ENCODE peak calls at places on chromosomes 12 and 14, in ten cellular contexts. N is K562, U is IMR-90, B is transverse colon, P is A549, W is tibial nerve, J is gastrocnemius medialis, L is breast epithelium, A is HepG2, Z is Peyer's patch. K is an unnamed sample.

GRCh38 chr12:131113562-131113961 is 159.9 kb downstream of the ADGRD1 start:
- DNase-seq in N (no peak), U (no peak), B (no peak), P (no peak), W (no peak), J (no peak), L (no peak), A (no peak), Z (no peak), K (no peak)

GRCh38 chr12:99978152-99978551 is 6.6 kb downstream of the ANKS1B start:
- DNase-seq in N (no peak), U (no peak), B (no peak), P (no peak), W (no peak), J (no peak), L (no peak), A (no peak), Z (no peak), K (no peak)

GRCh38 chr12:69151254-69151751 is 88.1 kb upstream of the CPSF6 start:
- DNase-seq in N (no peak), U (no peak), B (peak), P (no peak), W (no peak), J (no peak), L (no peak), A (no peak), Z (no peak), K (peak)

GRCh38 chr14:33943081-33943480 is 7.8 kb downstream of the EGLN3 start:
- DNase-seq in N (no peak), U (no peak), B (peak), P (no peak), W (no peak), J (no peak), L (no peak), A (no peak), Z (peak), K (no peak)

GRCh38 chr12:48296586-48297396 is 53.9 kb downstream of the ZNF641 start:
- DNase-seq in N (peak), U (peak), B (peak), P (peak), W (peak), J (peak), L (peak), A (no peak), Z (peak), K (peak)

GRCh38 chr12:34599530-34600513 is 577.5 kb downstream of the ALG10 start:
- DNase-seq in N (peak), U (no peak), B (no peak), P (no peak), W (no peak), J (no peak), L (no peak), A (no peak), Z (peak), K (no peak)

GRCh38 chr12:59808317-59808910 is 212.6 kb downstream of the SLC16A7 start:
- DNase-seq in N (peak), U (peak), B (no peak), P (peak), W (no peak), J (no peak), L (no peak), A (peak), Z (no peak), K (no peak)

GRCh38 chr12:52298677-52299076 is 7.3 kb upstream of the KRT81 start:
- DNase-seq in N (no peak), U (no peak), B (no peak), P (no peak), W (no peak), J (no peak), L (no peak), A (no peak), Z (no peak), K (no peak)

GRCh38 chr14:22508662-22509035 is 80.4 kb downstream of the DAD1 start:
- DNase-seq in N (no peak), U (no peak), B (no peak), P (no peak), W (no peak), J (no peak), L (no peak), A (no peak), Z (no peak), K (no peak)

GRCh38 chr14:22506778-22507351 is 82.2 kb downstream of the DAD1 start:
- DNase-seq in N (no peak), U (no peak), B (no peak), P (no peak), W (no peak), J (no peak), L (no peak), A (no peak), Z (no peak), K (no peak)

GRCh38 chr14:22505309-22505708 is 83.7 kb downstream of the DAD1 start:
- DNase-seq in N (no peak), U (no peak), B (no peak), P (no peak), W (no peak), J (no peak), L (no peak), A (no peak), Z (no peak), K (no peak)

GRCh38 chr14:22508150-22508457 is 80.9 kb downstream of the DAD1 start:
- DNase-seq in N (no peak), U (no peak), B (no peak), P (no peak), W (no peak), J (no peak), L (no peak), A (no peak), Z (no peak), K (no peak)

GRCh38 chr14:22505751-22506710 is 83.0 kb downstream of the DAD1 start:
- DNase-seq in N (no peak), U (no peak), B (no peak), P (no peak), W (no peak), J (no peak), L (no peak), A (no peak), Z (no peak), K (no peak)
- TF ChIP-seq POLR2A in N (no peak), U (no peak), B (peak), P (no peak), W (no peak), J (no peak), L (no peak), A (no peak), Z (no peak), K (no peak)

GRCh38 chr14:74661726-74662450 is 49.9 kb upstream of the LTBP2 start:
- DNase-seq in N (no peak), U (no peak), B (no peak), P (no peak), W (peak), J (peak), L (no peak), A (no peak), Z (no peak), K (peak)

GRCh38 chr14:74660863-74661262 is 48.8 kb upstream of the LTBP2 start:
- DNase-seq in N (no peak), U (no peak), B (no peak), P (no peak), W (no peak), J (no peak), L (no peak), A (no peak), Z (no peak), K (no peak)

GRCh38 chr14:74663884-74664283 is 49.0 kb downstream of the AREL1 start:
- DNase-seq in N (no peak), U (no peak), B (no peak), P (no peak), W (peak), J (peak), L (no peak), A (no peak), Z (no peak), K (peak)

GRCh38 chr14:74667758-74668157 is 45.1 kb downstream of the AREL1 start:
- DNase-seq in N (no peak), U (peak), B (no peak), P (no peak), W (no peak), J (no peak), L (no peak), A (no peak), Z (no peak), K (no peak)

GRCh38 chr14:74664717-74665116 is 48.2 kb downstream of the AREL1 start:
- DNase-seq in N (no peak), U (no peak), B (no peak), P (no peak), W (no peak), J (no peak), L (no peak), A (no peak), Z (no peak), K (no peak)
- H3K27ac ChIP-seq in N (no peak), U (no peak), B (no peak), P (no peak), W (peak), J (peak), L (no peak), A (no peak), Z (no peak), K (no peak)

DNA sequence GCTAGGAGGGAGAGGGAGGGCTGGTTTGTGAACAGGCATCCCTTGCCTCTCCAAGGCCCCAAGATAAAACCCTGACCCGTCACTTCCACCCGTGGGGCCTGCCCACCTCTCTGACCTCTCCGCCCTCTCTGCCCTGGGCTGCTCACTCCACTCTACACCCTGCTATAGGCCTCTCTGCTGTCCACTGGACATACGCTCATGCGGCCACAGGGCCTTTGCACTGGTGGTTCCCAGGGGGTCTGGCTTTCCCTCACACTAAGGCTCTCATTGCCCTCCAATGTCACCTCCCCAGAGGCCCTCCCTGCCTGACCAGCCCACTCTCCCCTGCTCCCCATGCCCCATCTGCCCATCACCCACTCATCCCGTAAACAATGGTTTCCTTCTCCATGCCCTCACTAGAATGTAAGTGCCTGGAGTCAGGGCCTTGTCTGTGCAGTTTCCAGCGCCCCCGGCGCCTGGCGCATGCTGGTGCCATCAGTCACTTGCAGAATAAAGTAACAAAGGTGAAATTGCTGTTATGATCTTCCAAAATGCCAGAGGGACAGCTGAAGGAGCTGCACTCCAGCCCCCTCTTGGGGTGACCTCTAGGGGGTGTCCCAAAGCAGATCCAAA is 73.6 kb downstream of the RFLNA start:
- DNase-seq in N (no peak), U (no peak), B (no peak), P (no peak), W (no peak), J (no peak), L (no peak), A (no peak), Z (no peak), K (no peak)
- TF ChIP-seq CTCF in N (no peak), U (peak), B (no peak), P (peak), W (no peak), J (no peak), L (no peak), A (no peak), Z (no peak), K (no peak)

GRCh38 chr12:4278582-4278939 is 5.0 kb downstream of the CCND2 start:
- DNase-seq in N (no peak), U (no peak), B (peak), P (no peak), W (peak), J (peak), L (no peak), A (no peak), Z (peak), K (peak)
- TF ChIP-seq POLR2A in N (no peak), U (no peak), B (no peak), P (no peak), W (no peak), J (no peak), L (no peak), A (no peak), Z (no peak), K (no peak)

K was measured in testis.